ENCODE peak calls at places on chromosomes 7 and 10, in seven cellular contexts. One of them, this sample, is unnamed.

GRCh38 chr7:106175507-106175906 is 63.4 kb upstream of the SYPL1 start:
- DNase-seq in Calu3: no peak
- DNase-seq in astrocyte of the cerebellum: no peak
- DNase-seq in natural killer cell: no peak
- DNase-seq in kidney epithelial cell: no peak
- DNase-seq in NB4: no peak
- DNase-seq in AG09309: no peak
- DNase-seq in this sample: no peak

GRCh38 chr7:159026271-159027047 is 118.2 kb downstream of the VIPR2 start:
- DNase-seq in Calu3: no peak
- DNase-seq in astrocyte of the cerebellum: no peak
- DNase-seq in natural killer cell: no peak
- DNase-seq in kidney epithelial cell: no peak
- DNase-seq in NB4: no peak
- DNase-seq in AG09309: no peak
- DNase-seq in this sample: no peak

GRCh38 chr7:23067271-23067670 is 38.3 kb upstream of the KLHL7 start:
- DNase-seq in Calu3: no peak
- DNase-seq in astrocyte of the cerebellum: no peak
- DNase-seq in natural killer cell: no peak
- DNase-seq in kidney epithelial cell: no peak
- DNase-seq in NB4: no peak
- DNase-seq in AG09309: peak; percentile 74
- DNase-seq in this sample: no peak

GRCh38 chr7:3272691-3273141 is 28.3 kb upstream of the SDK1 start:
- DNase-seq in Calu3: peak; percentile 9
- DNase-seq in astrocyte of the cerebellum: peak; percentile 79
- DNase-seq in natural killer cell: no peak
- DNase-seq in kidney epithelial cell: peak; percentile 81
- DNase-seq in NB4: no peak
- DNase-seq in AG09309: no peak
- DNase-seq in this sample: no peak

GRCh38 chr10:7424315-7424714 is 13.5 kb upstream of the SFMBT2 start:
- DNase-seq in Calu3: no peak
- DNase-seq in astrocyte of the cerebellum: no peak
- DNase-seq in natural killer cell: peak; percentile 31
- DNase-seq in kidney epithelial cell: no peak
- DNase-seq in NB4: no peak
- DNase-seq in AG09309: no peak
- DNase-seq in this sample: no peak

GRCh38 chr10:38008006-38008405 is 2.5 kb upstream of the ZNF33A start:
- DNase-seq in Calu3: no peak
- DNase-seq in astrocyte of the cerebellum: no peak
- DNase-seq in natural killer cell: no peak
- DNase-seq in kidney epithelial cell: no peak
- DNase-seq in NB4: no peak
- DNase-seq in AG09309: no peak
- DNase-seq in this sample: no peak

GRCh38 chr7:42262907-42263466 is 26.0 kb upstream of the GLI3 start:
- DNase-seq in Calu3: no peak
- DNase-seq in astrocyte of the cerebellum: peak; percentile 72
- DNase-seq in natural killer cell: no peak
- DNase-seq in kidney epithelial cell: peak; percentile 47
- DNase-seq in NB4: no peak
- DNase-seq in AG09309: no peak
- DNase-seq in this sample: no peak

GRCh38 chr7:91457208-91457607 is 193.0 kb downstream of the FZD1 start:
- DNase-seq in Calu3: no peak
- DNase-seq in astrocyte of the cerebellum: peak; percentile 18
- DNase-seq in natural killer cell: no peak
- DNase-seq in kidney epithelial cell: no peak
- DNase-seq in NB4: no peak
- DNase-seq in AG09309: no peak
- DNase-seq in this sample: no peak

GRCh38 chr7:116524609-116525297 is at the start of gene CAV1:
- DNase-seq in Calu3: peak; percentile 67
- DNase-seq in astrocyte of the cerebellum: peak; percentile 76
- DNase-seq in natural killer cell: no peak
- DNase-seq in kidney epithelial cell: peak; percentile 67
- DNase-seq in NB4: no peak
- DNase-seq in AG09309: peak; percentile 89
- DNase-seq in this sample: no peak

GRCh38 chr7:31825576-31825975 is 138.6 kb downstream of the PPP1R17 start:
- DNase-seq in Calu3: no peak
- DNase-seq in astrocyte of the cerebellum: no peak
- DNase-seq in natural killer cell: no peak
- DNase-seq in kidney epithelial cell: no peak
- DNase-seq in NB4: no peak
- DNase-seq in AG09309: no peak
- DNase-seq in this sample: no peak

GRCh38 chr10:61302124-61302523 is 151.1 kb downstream of the TMEM26 start:
- DNase-seq in Calu3: no peak
- DNase-seq in astrocyte of the cerebellum: no peak
- DNase-seq in natural killer cell: no peak
- DNase-seq in kidney epithelial cell: no peak
- DNase-seq in NB4: no peak
- DNase-seq in AG09309: no peak
- DNase-seq in this sample: no peak

GRCh38 chr10:89369142-89370105 is 8.4 kb upstream of the IFIT1B start:
- DNase-seq in Calu3: peak; percentile 7
- DNase-seq in astrocyte of the cerebellum: peak; percentile 32
- DNase-seq in natural killer cell: no peak
- DNase-seq in kidney epithelial cell: no peak
- DNase-seq in NB4: peak; percentile 51
- DNase-seq in AG09309: no peak
- DNase-seq in this sample: no peak

GRCh38 chr7:139681463-139681755 is 96.4 kb downstream of the HIPK2 start:
- DNase-seq in Calu3: no peak
- DNase-seq in astrocyte of the cerebellum: no peak
- DNase-seq in natural killer cell: no peak
- DNase-seq in kidney epithelial cell: no peak
- DNase-seq in NB4: no peak
- DNase-seq in AG09309: no peak
- DNase-seq in this sample: no peak

GRCh38 chr10:5971315-5971832 is 6.0 kb downstream of the IL15RA start:
- DNase-seq in Calu3: peak; percentile 56
- DNase-seq in astrocyte of the cerebellum: no peak
- DNase-seq in natural killer cell: no peak
- DNase-seq in kidney epithelial cell: no peak
- DNase-seq in NB4: peak; percentile 18
- DNase-seq in AG09309: no peak
- DNase-seq in this sample: no peak

GRCh38 chr10:37860494-37861190 is 3.2 kb upstream of the ZNF248 start:
- DNase-seq in Calu3: no peak
- DNase-seq in astrocyte of the cerebellum: no peak
- DNase-seq in natural killer cell: no peak
- DNase-seq in kidney epithelial cell: peak; percentile 41
- DNase-seq in NB4: peak; percentile 33
- DNase-seq in AG09309: peak; percentile 76
- DNase-seq in this sample: no peak

GRCh38 chr7:141039366-141039765 is 24.6 kb upstream of the MRPS33 start:
- DNase-seq in Calu3: no peak
- DNase-seq in astrocyte of the cerebellum: no peak
- DNase-seq in natural killer cell: no peak
- DNase-seq in kidney epithelial cell: no peak
- DNase-seq in NB4: no peak
- DNase-seq in AG09309: no peak
- DNase-seq in this sample: no peak

GRCh38 chr7:120591-120991 is 71.8 kb upstream of the FAM20C start:
- DNase-seq in Calu3: peak; percentile 41
- DNase-seq in astrocyte of the cerebellum: no peak
- DNase-seq in natural killer cell: no peak
- DNase-seq in kidney epithelial cell: no peak
- DNase-seq in NB4: no peak
- DNase-seq in AG09309: no peak
- DNase-seq in this sample: no peak

GRCh38 chr7:80764132-80764531 is 125.7 kb downstream of the CD36 start:
- DNase-seq in Calu3: no peak
- DNase-seq in astrocyte of the cerebellum: no peak
- DNase-seq in natural killer cell: no peak
- DNase-seq in kidney epithelial cell: no peak
- DNase-seq in NB4: no peak
- DNase-seq in AG09309: no peak
- DNase-seq in this sample: no peak

DNA sequence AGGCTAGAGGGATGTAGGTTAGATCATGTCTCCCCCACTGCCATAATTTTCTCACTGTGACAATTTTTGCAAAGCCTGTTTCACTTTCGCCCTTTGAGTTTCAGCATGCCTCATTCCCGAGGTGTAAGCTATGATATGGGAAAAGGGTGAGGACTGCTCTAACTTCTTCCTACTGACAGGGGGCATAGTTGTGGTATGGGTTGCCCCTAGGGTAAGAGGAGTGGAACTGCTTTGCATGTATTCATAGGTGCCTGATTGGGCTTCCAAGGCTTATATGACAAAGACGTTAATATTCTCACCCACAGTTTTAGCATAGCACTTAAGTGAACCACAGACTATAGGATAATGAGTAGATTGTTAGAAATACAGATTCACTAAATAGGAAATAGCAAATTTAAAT is 148.7 kb downstream of the BBS9 start:
- DNase-seq in Calu3: no peak
- DNase-seq in astrocyte of the cerebellum: no peak
- DNase-seq in natural killer cell: no peak
- DNase-seq in kidney epithelial cell: no peak
- DNase-seq in NB4: peak; percentile 16
- DNase-seq in AG09309: no peak
- DNase-seq in this sample: no peak
- TF ChIP-seq CTCF in Calu3: no peak
- TF ChIP-seq CTCF in astrocyte of the cerebellum: no peak
- TF ChIP-seq CTCF in natural killer cell: no peak
- TF ChIP-seq CTCF in kidney epithelial cell: no peak
- TF ChIP-seq CTCF in NB4: no peak
- TF ChIP-seq CTCF in AG09309: no peak
- TF ChIP-seq CTCF in this sample: no peak

DNA sequence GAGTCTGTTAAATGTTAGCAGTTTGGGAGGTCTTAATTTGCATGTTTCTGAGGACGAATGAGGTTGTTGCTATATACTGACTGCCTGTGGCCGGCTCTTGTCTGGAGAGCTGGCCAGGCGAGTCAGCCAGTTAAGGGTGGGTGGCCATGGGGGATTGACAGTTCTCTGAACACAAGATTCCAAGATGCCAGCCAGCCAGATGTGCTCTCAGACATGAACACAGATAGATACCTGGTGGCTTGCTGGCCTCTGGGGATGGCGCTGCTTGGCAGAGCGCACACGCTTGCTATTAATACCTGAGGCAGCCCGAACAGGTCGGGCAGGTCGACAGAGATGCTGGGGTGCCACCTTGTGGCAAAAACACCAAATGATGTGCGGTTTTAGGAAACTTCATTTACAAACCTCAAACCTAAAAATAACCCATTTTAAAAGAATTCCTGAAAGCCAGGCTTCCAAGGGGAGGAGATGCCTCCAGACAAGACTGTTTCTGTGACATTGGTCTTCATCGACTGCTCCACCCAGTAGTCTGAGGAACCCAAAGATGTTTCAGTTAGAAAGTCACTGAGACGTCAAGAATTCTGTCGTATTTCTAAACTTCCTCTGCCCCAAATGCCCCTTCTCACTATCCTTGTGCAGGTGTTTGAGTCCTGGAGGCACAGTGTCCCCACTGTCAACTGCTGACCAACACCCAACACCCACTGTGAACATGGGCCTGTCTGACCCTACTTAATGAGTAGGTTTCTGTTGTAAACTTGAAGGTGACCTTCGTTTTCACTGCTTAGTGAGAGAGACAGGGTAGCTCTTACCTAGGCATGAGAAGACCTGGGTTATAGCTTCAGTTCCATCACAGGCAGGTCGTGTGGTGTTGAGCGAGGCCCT is 123.4 kb downstream of the NT5C2 start:
- DNase-seq in Calu3: peak; percentile 69
- DNase-seq in astrocyte of the cerebellum: peak; percentile 41
- DNase-seq in natural killer cell: peak; percentile 57
- DNase-seq in kidney epithelial cell: peak; percentile 12
- DNase-seq in NB4: peak; percentile 69
- DNase-seq in AG09309: peak; percentile 11
- DNase-seq in this sample: no peak
- TF ChIP-seq CTCF in Calu3: peak; percentile 71
- TF ChIP-seq CTCF in astrocyte of the cerebellum: peak; percentile 61
- TF ChIP-seq CTCF in natural killer cell: peak; percentile 76
- TF ChIP-seq CTCF in kidney epithelial cell: peak; percentile 70
- TF ChIP-seq CTCF in NB4: peak; percentile 49
- TF ChIP-seq CTCF in AG09309: peak; percentile 70
- TF ChIP-seq CTCF in this sample: peak; percentile 67

DNA sequence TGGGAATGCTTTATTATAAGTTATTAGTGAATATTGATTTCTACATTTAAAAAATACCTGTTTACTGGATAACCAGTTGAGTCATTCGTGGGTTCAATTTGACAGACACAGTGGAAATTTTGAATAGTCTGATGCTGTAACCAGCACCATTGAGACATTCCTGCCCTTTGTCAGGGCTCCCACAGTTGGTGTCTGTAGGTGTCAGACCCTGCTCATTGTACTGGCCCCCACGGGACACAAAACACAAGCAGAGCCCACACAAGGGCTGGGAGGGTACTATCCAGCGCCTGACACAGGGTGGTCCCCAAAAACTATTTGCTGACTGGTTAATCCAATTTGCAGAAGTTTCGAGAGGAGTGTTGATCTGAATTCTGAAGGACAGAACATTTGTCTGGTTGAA is 35.9 kb downstream of the EEPD1 start:
- DNase-seq in Calu3: no peak
- DNase-seq in astrocyte of the cerebellum: no peak
- DNase-seq in natural killer cell: no peak
- DNase-seq in kidney epithelial cell: no peak
- DNase-seq in NB4: peak; percentile 38
- DNase-seq in AG09309: no peak
- DNase-seq in this sample: no peak
- TF ChIP-seq CTCF in Calu3: no peak
- TF ChIP-seq CTCF in astrocyte of the cerebellum: no peak
- TF ChIP-seq CTCF in natural killer cell: no peak
- TF ChIP-seq CTCF in kidney epithelial cell: no peak
- TF ChIP-seq CTCF in NB4: no peak
- TF ChIP-seq CTCF in AG09309: no peak
- TF ChIP-seq CTCF in this sample: no peak

GRCh38 chr7:147249956-147250355 is 1133.4 kb downstream of the CNTNAP2 start:
- DNase-seq in Calu3: no peak
- DNase-seq in astrocyte of the cerebellum: no peak
- DNase-seq in natural killer cell: no peak
- DNase-seq in kidney epithelial cell: no peak
- DNase-seq in NB4: no peak
- DNase-seq in AG09309: no peak
- DNase-seq in this sample: no peak

GRCh38 chr7:147240468-147240867 is 1123.9 kb downstream of the CNTNAP2 start:
- DNase-seq in Calu3: no peak
- DNase-seq in astrocyte of the cerebellum: no peak
- DNase-seq in natural killer cell: no peak
- DNase-seq in kidney epithelial cell: no peak
- DNase-seq in NB4: no peak
- DNase-seq in AG09309: no peak
- DNase-seq in this sample: no peak

DNA sequence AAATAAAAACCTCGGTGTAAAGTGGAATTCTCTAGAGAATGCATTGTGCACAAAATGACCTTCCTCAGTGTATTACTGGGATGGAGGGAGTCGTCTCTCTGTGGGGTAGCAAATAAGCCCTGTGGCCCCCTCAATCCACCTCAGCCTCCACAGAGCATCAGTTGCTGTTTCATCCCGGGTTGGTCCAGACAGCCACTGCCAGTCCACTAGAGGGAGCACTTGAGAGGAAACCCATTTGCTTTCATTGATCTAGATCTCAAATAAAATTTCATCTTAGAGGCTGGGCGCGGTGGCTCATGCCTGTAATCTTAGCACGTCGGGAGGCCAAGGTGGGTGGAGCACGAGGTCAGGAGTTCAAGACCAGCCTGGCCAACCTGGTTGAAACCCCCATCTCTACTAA is 1128.7 kb downstream of the CNTNAP2 start:
- DNase-seq in Calu3: peak; percentile 14
- DNase-seq in astrocyte of the cerebellum: peak; percentile 9
- DNase-seq in natural killer cell: no peak
- DNase-seq in kidney epithelial cell: no peak
- DNase-seq in NB4: peak; percentile 67
- DNase-seq in AG09309: no peak
- DNase-seq in this sample: no peak
- TF ChIP-seq CTCF in Calu3: peak; percentile 45
- TF ChIP-seq CTCF in astrocyte of the cerebellum: peak; percentile 68
- TF ChIP-seq CTCF in natural killer cell: peak; percentile 33
- TF ChIP-seq CTCF in kidney epithelial cell: peak; percentile 84
- TF ChIP-seq CTCF in NB4: peak; percentile 96
- TF ChIP-seq CTCF in AG09309: peak; percentile 73
- TF ChIP-seq CTCF in this sample: peak; percentile 44

This sample was measured in CD14-positive monocyte.